ENCODE peak calls at places on chromosome 14, in five cellular contexts. M is psoas muscle, R is GM12878, H is right lobe of liver, X is neural progenitor cell. Y is an unnamed sample. For H3K4me1 and H3K36me3, the result is how much of the 10 kb centered on the place peaks cover.

GRCh38 chr14:104894331-104895206 is 29.5 kb downstream of the CEP170B start:
- DNase-seq in M (peak), R (no peak), H (peak), X (no peak), Y (no peak)

GRCh38 chr14:37036669-37037341 is 135.6 kb downstream of the SLC25A21 start:
- DNase-seq in M (no peak), R (no peak), H (no peak), X (no peak), Y (no peak)

GRCh38 chr14:60970146-60970545 is 10.7 kb downstream of the TRMT5 start:
- DNase-seq in M (no peak), R (no peak), H (no peak), X (no peak), Y (no peak)

GRCh38 chr14:99119554-99119953 is 152.4 kb downstream of the BCL11B start:
- DNase-seq in M (no peak), R (no peak), H (no peak), X (no peak), Y (no peak)

GRCh38 chr14:68409355-68409754 is 383.5 kb downstream of the ZFP36L1 start:
- DNase-seq in M (no peak), R (no peak), H (no peak), X (no peak), Y (no peak)

GRCh38 chr14:104085032-104085888 is at the start of gene ASPG:
- DNase-seq in M (peak), R (no peak), H (peak), X (peak), Y (no peak)

GRCh38 chr14:100556936-100557505 is 30.2 kb downstream of the BEGAIN start:
- DNase-seq in M (no peak), R (no peak), H (no peak), X (no peak), Y (no peak)

GRCh38 chr14:22871962-22872832 is 657 bp downstream of the LRP10 start:
- DNase-seq in M (peak), R (no peak), H (peak), X (peak), Y (no peak)

GRCh38 chr14:36619853-36620252 is 37.4 kb upstream of the NKX2-8 start:
- DNase-seq in M (no peak), R (no peak), H (no peak), X (no peak), Y (no peak)

GRCh38 chr14:71758198-71758955 is 173.9 kb upstream of the RGS6 start:
- DNase-seq in M (no peak), R (no peak), H (no peak), X (no peak), Y (no peak)

GRCh38 chr14:84098261-84098660 is 1431.7 kb upstream of the FLRT2 start:
- DNase-seq in M (no peak), R (no peak), H (no peak), X (no peak), Y (no peak)

GRCh38 chr14:22494486-22495135 is 94.4 kb downstream of the DAD1 start:
- DNase-seq in M (no peak), R (no peak), H (no peak), X (no peak), Y (no peak)

GRCh38 chr14:73776194-73776537 is 62.0 kb upstream of the PNMA1 start:
- DNase-seq in M (no peak), R (no peak), H (no peak), X (no peak), Y (no peak)
- H3K4me1 ChIP-seq in M (half or more), R (half or more), H (under half), X (under half), Y (under half)

DNA sequence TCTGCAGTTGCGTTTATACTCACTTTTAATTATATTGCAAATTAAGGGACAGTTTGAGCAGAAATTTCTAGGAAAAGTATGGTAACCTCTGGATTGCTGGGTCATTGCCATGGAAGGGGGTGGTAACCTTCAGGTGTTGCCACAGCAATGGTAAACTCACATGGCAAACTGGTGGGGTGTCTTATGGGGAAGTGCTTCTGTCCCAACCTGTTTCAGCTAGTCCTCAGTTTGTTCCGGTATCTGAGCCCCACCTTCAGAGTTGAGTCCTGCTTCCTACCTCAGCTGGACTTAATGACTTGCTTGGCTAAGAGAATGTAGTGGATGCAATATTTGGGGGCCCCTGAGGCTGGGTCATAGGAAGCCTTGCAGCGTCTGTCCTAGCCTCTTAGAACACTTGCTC is 7.3 kb upstream of the CLMN start:
- DNase-seq in M (no peak), R (no peak), H (no peak), X (no peak), Y (no peak)
- H3K27ac ChIP-seq in M (no peak), R (peak), H (no peak), X (no peak), Y (no peak)

DNA sequence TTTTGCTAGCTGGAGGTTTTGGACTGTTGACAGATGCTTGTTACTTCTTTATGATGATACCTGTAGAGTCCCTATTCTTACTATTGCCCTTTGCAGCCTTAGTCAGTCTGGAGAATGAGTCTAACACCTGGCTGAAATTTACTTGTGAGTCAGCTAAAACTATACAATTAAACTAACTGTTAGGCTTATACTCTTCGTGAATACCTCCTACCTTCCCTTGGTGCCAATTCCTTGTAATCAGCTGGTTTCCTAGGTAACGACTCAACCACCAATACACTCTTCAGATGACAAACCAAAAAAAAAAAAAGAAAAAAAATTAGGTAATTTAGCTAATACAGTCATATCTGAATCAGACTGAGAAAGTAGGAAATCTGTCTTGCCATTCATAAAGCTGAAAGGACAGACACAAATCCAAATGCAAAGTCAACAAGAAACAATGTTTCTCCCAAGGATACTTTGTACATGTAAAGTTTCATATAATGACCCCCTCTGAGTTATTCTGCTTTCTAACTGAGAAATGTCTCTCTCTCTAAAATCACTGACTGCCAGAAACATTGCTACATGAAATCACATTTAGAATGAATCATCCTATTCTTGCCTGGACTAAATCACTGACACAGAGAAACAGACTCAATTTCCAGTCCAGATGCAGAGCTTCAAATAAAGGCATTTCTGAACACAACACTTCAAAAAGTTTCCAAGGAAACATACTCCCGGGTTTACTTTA is 56.5 kb upstream of the CDKL1 start:
- DNase-seq in M (no peak), R (no peak), H (no peak), X (no peak), Y (no peak)
- H3K36me3 ChIP-seq in M (under half), R (under half), H (under half), X (half or more), Y (under half)

DNA sequence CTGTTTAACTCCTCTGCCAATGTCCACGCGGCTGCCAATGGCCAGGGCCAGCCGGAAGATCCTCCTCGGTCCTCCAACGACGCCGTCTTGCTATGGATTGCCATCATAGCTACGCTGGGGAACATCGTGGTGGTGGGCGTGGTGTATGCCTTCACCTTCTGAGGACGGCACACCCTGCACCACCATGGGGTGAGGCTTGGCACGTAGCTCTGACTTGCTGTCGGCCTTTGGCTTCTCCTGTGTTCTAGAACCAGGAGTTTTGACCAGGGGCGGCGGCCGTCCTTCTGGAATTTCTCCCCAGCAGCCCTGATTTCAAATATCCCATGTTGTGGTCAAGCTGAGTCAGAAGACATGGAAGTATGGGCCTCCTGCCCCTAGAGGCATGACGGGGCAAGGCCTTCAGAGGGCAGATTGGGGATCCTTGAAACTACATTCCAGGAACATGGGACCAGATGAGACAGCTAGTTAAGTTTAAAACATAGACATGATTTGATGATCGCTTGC is 47.5 kb downstream of the C14orf132 start:
- DNase-seq in M (no peak), R (no peak), H (no peak), X (no peak), Y (no peak)
- H3K4me1 ChIP-seq in M (under half), R (under half), H (under half), X (under half), Y (under half)

GRCh38 chr14:92297818-92298595 is 25.0 kb upstream of the SLC24A4 start:
- DNase-seq in M (no peak), R (no peak), H (no peak), X (peak), Y (no peak)

DNA sequence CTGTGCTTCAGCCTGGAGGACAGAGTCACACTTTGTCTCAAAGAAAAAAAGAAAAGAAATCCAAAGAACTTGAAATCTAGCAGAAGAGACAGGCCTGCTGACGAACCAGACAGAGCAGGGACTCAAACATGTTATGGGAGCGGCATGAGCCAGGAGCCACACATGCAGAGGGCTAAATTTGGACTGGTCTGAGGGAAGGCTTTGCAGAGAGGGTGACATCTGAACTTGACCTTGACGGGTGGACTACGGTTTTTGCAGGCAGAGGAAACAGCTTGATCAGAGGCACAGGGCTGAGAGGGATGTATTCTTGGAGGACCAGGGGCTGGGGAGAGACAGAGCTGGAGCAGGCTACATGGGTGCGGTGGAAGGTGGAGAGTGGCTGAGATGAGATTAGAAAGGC is 20.5 kb upstream of the SLC24A4 start:
- DNase-seq in M (no peak), R (no peak), H (no peak), X (no peak), Y (no peak)
- H3K27ac ChIP-seq in M (no peak), R (no peak), H (no peak), X (no peak), Y (no peak)

GRCh38 chr14:55626131-55626530 is 46.1 kb downstream of the KTN1 start:
- DNase-seq in M (no peak), R (no peak), H (no peak), X (no peak), Y (no peak)
- H3K36me3 ChIP-seq in M (under half), R (under half), H (under half), X (under half), Y (under half)

DNA sequence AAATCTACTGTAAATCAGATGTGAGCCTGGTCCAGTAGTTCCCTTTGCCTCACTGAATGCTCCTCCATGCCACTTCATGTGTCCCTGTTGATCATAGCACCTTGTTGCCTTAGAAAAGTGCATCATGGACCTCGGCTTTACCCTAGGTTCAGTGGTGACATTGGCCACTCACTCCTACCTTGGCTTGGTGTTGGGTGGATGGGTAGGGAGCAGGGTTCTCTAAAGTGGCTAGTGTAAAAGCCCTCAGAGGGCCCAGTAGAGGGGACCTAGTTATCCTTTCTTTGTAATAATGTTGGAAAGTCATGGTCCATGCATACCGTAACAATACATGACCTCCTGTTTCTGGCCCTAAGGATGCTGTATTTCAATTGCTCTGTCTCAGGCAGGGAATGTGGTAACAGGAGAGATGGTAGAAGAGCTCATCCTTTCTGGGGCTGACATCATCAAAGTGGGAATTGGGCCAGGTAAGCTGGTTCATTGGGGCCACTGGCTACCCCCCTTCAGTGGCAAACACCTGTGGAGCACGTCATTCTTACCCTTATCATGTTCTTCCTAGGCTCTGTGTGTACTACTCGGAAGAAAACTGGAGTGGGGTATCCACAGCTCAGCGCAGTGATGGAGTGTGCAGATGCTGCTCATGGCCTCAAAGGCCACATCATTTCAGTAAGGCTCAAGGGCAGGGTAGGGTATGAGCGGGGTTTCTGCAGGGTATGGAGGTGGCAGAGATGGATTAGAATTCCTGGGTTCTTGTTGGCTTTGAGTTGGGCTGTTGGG is 4.1 kb downstream of the GMPR2 start:
- DNase-seq in M (no peak), R (no peak), H (no peak), X (no peak), Y (no peak)
- H3K4me1 ChIP-seq in M (half or more), R (under half), H (under half), X (under half), Y (under half)

Y was measured in iPS DF 6.9.